ENCODE peak calls at places on chromosome 15, in seven cellular contexts. N, B, Q, P, M, S and Y are unnamed samples.

GRCh38 chr15:84633311-84634227 is 20.5 kb downstream of the WDR73 start:
- DNase-seq in S (no peak), Q (peak), B (peak), P (peak), M (peak), N (peak), Y (peak)

GRCh38 chr15:77019476-77020331 is 24.8 kb downstream of the PSTPIP1 start:
- DNase-seq in N (peak), M (peak), S (no peak), Q (no peak), P (no peak), B (no peak), Y (no peak)

GRCh38 chr15:72197460-72198409 is at the start of gene GRAMD2A:
- DNase-seq in B (no peak), Q (peak), N (no peak), M (peak), P (peak), S (peak), Y (peak)

GRCh38 chr15:76059320-76060097 is at the start of gene TMEM266:
- DNase-seq in N (peak), B (peak), S (no peak), Q (peak), M (peak), P (peak), Y (peak)

GRCh38 chr15:65824031-65824743 is 32.1 kb upstream of the DENND4A start:
- DNase-seq in M (peak), N (peak), P (peak), B (peak), Q (peak), S (no peak), Y (peak)

GRCh38 chr15:45635191-45635638 is 386 bp downstream of the SQOR start:
- DNase-seq in M (peak), P (no peak), B (peak), Q (peak), S (no peak), N (no peak), Y (no peak)

GRCh38 chr15:31327674-31328424 is 1.2 kb downstream of the KLF13 start:
- DNase-seq in Q (no peak), N (peak), M (peak), P (peak), S (no peak), B (no peak), Y (peak)

GRCh38 chr15:85886345-85886935 is 91.7 kb upstream of the KLHL25 start:
- DNase-seq in B (no peak), N (no peak), S (no peak), M (no peak), P (no peak), Q (no peak), Y (no peak)

GRCh38 chr15:20352241-20353200 is 189.1 kb downstream of the GOLGA6L6 start:
- DNase-seq in B (no peak), P (no peak), N (no peak), Q (peak), M (no peak), S (no peak), Y (no peak)

GRCh38 chr15:50281427-50281826 is 15.9 kb upstream of the HDC start:
- DNase-seq in N (no peak), Q (no peak), M (no peak), S (no peak), P (no peak), B (no peak), Y (no peak)

GRCh38 chr15:75801859-75802593 is 41.2 kb upstream of the UBE2Q2 start:
- DNase-seq in S (peak), P (peak), B (peak), N (peak), Q (peak), M (peak), Y (peak)

GRCh38 chr15:82047493-82048446 is 2.0 kb upstream of the MEX3B start:
- DNase-seq in N (peak), Q (peak), P (peak), S (no peak), M (peak), B (no peak), Y (peak)

GRCh38 chr15:38274135-38274534 is 21.5 kb downstream of the SPRED1 start:
- DNase-seq in N (no peak), B (no peak), P (no peak), Q (no peak), M (no peak), S (no peak), Y (no peak)
- H3K4ac ChIP-seq in N (no peak), B (no peak), P (no peak), Q (no peak), M (no peak), S (no peak), Y (no peak)

DNA sequence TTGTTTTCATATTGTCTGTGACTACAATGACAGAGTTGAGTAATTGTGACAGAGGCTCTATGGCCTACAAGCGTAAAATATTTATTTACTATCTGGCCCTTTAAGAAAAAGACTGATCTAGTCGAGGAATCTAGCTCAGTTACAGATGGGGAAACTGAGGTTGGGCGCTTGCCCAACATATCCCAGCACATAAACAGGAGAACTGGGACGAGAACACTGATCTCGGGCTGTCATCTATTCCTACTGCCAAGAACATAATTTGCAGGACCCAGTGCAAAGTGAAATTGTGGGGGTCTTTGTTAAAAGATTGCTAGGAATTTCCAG is 1.9 kb downstream of the FES start:
- DNase-seq in Q (no peak), M (no peak), N (no peak), P (no peak), B (no peak), S (no peak), Y (no peak)
- H2BK5ac ChIP-seq in Q (no peak), M (no peak), N (no peak), P (no peak), B (no peak), S (no peak), Y (no peak)

GRCh38 chr15:99406716-99407487 is 155.6 kb downstream of the LRRC28 start:
- DNase-seq in S (no peak), Q (no peak), B (no peak), P (no peak), N (no peak), M (no peak), Y (no peak)
- H2BK120ac ChIP-seq in S (no peak), Q (no peak), B (peak), P (no peak), N (no peak), M (no peak), Y (no peak)

DNA sequence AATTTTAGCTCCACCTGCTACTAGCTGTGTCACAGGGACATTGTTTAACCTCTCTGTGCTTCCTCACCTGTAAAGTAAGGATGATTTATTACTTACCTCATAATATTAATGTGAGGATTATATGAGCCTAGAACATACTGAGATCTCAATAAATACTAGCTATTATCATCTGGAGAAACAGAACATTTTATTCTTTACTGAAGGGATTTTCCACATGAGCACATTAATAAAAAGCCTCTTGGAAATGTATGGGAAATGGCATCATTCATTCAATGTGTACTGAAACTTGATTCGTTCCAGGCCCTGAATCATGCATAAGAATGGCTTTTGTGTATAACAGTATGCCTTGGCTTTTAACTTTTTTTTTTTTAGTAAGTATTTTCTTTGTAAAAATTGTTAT is 11.0 kb upstream of the CEMIP start:
- DNase-seq in B (no peak), P (no peak), Q (no peak), N (no peak), M (no peak), S (no peak), Y (no peak)
- H3K4ac ChIP-seq in B (no peak), P (no peak), Q (no peak), N (no peak), M (no peak), S (no peak), Y (no peak)

GRCh38 chr15:26325495-26325894 is 447.4 kb downstream of the GABRB3 start:
- DNase-seq in M (no peak), B (no peak), S (peak), P (no peak), Q (peak), N (no peak), Y (peak)

GRCh38 chr15:26318689-26319088 is 454.2 kb downstream of the GABRB3 start:
- DNase-seq in S (no peak), Q (no peak), N (no peak), P (no peak), M (no peak), B (no peak), Y (no peak)

DNA sequence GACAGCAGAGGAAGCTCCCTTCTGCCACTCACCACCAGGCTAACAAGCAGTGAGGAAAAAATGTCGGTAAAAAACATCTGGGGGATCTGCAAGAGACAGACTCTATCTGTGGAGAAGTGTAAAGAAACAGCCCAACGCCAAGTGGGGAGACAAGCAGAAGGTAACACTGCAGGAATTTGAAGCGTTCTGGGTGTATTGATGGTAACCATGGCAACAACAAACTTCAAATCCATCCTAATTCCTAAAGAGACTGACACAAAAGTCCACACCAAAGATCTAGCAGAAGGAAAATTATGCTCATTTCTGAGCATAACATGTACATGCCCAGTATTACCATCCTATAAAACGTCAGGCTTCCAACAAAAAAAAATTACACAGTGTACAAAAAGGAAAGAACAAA is 449.3 kb downstream of the GABRB3 start:
- DNase-seq in P (no peak), N (no peak), Q (no peak), B (no peak), M (no peak), S (no peak), Y (peak)
- H2BK5ac ChIP-seq in P (no peak), N (no peak), Q (no peak), B (no peak), M (no peak), S (no peak), Y (no peak)

GRCh38 chr15:92914103-92914499 is 14.0 kb downstream of the CHD2 start:
- DNase-seq in N (no peak), B (no peak), P (no peak), S (no peak), Q (no peak), M (no peak), Y (peak)
- H2BK120ac ChIP-seq in N (peak), B (no peak), P (no peak), S (no peak), Q (no peak), M (no peak), Y (no peak)

GRCh38 chr15:52343831-52344230 is 48.2 kb upstream of the MYO5C start:
- DNase-seq in N (peak), M (no peak), S (no peak), B (no peak), P (no peak), Q (no peak), Y (no peak)
- H3K4ac ChIP-seq in N (no peak), M (no peak), S (no peak), B (no peak), P (no peak), Q (no peak), Y (no peak)

GRCh38 chr15:64455951-64456350 is 4.4 kb upstream of the ZNF609 start:
- DNase-seq in S (no peak), B (no peak), N (no peak), P (no peak), Q (no peak), M (no peak), Y (no peak)
- H2BK5ac ChIP-seq in S (no peak), B (no peak), N (no peak), P (no peak), Q (no peak), M (no peak), Y (no peak)